ENCODE peak calls at places on chromosomes 4 and X, in ten cellular contexts. O, A, Q, F, U, Y, K, H, S and N are unnamed samples.

GRCh38 chrX:29478336-29479069 is 736.9 kb upstream of the MAGEB2 start:
- DNase-seq in O (no peak), A (no peak), Q (peak), F (peak), U (peak), Y (no peak), K (no peak), H (peak), S (no peak), N (no peak)

GRCh38 chrX:14003028-14003427 is 26.7 kb downstream of the GEMIN8 start:
- DNase-seq in O (no peak), A (no peak), Q (no peak), F (no peak), U (no peak), Y (no peak), K (no peak), H (no peak), S (no peak), N (no peak)

GRCh38 chr4:184251680-184252000 is 34.0 kb upstream of the ENPP6 start:
- DNase-seq in O (no peak), A (no peak), Q (no peak), F (no peak), U (no peak), Y (no peak), K (no peak), H (no peak), S (no peak), N (no peak)

GRCh38 chr4:159787901-159788300 is 685.0 kb downstream of the RAPGEF2 start:
- DNase-seq in O (no peak), A (no peak), Q (peak), F (peak), U (no peak), Y (no peak), K (no peak), H (no peak), S (no peak), N (no peak)

GRCh38 chr4:152936446-152937279 is 540 bp downstream of the FHDC1 start:
- DNase-seq in O (no peak), A (no peak), Q (no peak), F (peak), U (no peak), Y (no peak), K (peak), H (peak), S (no peak), N (peak)

GRCh38 chrX:149286940-149287349 is 218.2 kb downstream of the IDS start:
- DNase-seq in O (no peak), A (no peak), Q (peak), F (peak), U (no peak), Y (no peak), K (peak), H (peak), S (no peak), N (peak)

GRCh38 chrX:71989768-71990167 is 79.1 kb downstream of the NHSL2 start:
- DNase-seq in O (peak), A (peak), Q (peak), F (peak), U (no peak), Y (no peak), K (no peak), H (no peak), S (no peak), N (no peak)

GRCh38 chr4:54781771-54782170 is 124.0 kb downstream of the KIT start:
- DNase-seq in O (no peak), A (peak), Q (peak), F (no peak), U (no peak), Y (no peak), K (peak), H (no peak), S (no peak), N (peak)

GRCh38 chrX:13906103-13906502 is 89.2 kb upstream of the GPM6B start:
- DNase-seq in O (no peak), A (no peak), Q (no peak), F (no peak), U (no peak), Y (no peak), K (no peak), H (no peak), S (no peak), N (no peak)

GRCh38 chr4:158376441-158376840 is 145.2 kb upstream of the RXFP1 start:
- DNase-seq in O (no peak), A (no peak), Q (no peak), F (no peak), U (no peak), Y (no peak), K (no peak), H (no peak), S (no peak), N (no peak)

GRCh38 chr4:88341227-88342192 is 37.1 kb upstream of the HERC6 start:
- DNase-seq in O (peak), A (no peak), Q (peak), F (peak), U (no peak), Y (no peak), K (no peak), H (no peak), S (no peak), N (no peak)

GRCh38 chr4:111400736-111401135 is 744.5 kb upstream of the FAM241A start:
- DNase-seq in O (no peak), A (no peak), Q (peak), F (peak), U (no peak), Y (no peak), K (no peak), H (no peak), S (no peak), N (no peak)

GRCh38 chrX:25007059-25008053 is 8.4 kb downstream of the ARX start:
- DNase-seq in O (no peak), A (no peak), Q (no peak), F (no peak), U (no peak), Y (no peak), K (no peak), H (no peak), S (no peak), N (no peak)

GRCh38 chr4:127782025-127782274 is 172 bp upstream of the HSPA4L start:
- DNase-seq in O (peak), A (peak), Q (peak), F (peak), U (peak), Y (no peak), K (peak), H (peak), S (no peak), N (peak)

GRCh38 chr4:139896242-139896752 is 230.7 kb downstream of the MGST2 start:
- DNase-seq in O (no peak), A (no peak), Q (no peak), F (no peak), U (no peak), Y (no peak), K (no peak), H (no peak), S (no peak), N (no peak)

GRCh38 chr4:186149872-186150271 is 41.5 kb upstream of the CYP4V2 start:
- DNase-seq in O (no peak), A (peak), Q (peak), F (no peak), U (no peak), Y (no peak), K (peak), H (peak), S (no peak), N (no peak)

GRCh38 chrX:2469196-2469685 is 31.5 kb downstream of the DHRSX start:
- DNase-seq in O (no peak), A (no peak), Q (no peak), F (no peak), U (no peak), Y (no peak), K (no peak), H (no peak), S (no peak), N (no peak)

GRCh38 chr4:7904108-7904516 is 35.5 kb downstream of the AFAP1 start:
- DNase-seq in O (no peak), A (no peak), Q (peak), F (no peak), U (no peak), Y (no peak), K (no peak), H (no peak), S (no peak), N (no peak)

GRCh38 chr4:78749258-78749971 is 26.7 kb upstream of the BMP2K start:
- DNase-seq in O (no peak), A (no peak), Q (peak), F (peak), U (no peak), Y (no peak), K (no peak), H (no peak), S (no peak), N (no peak)

GRCh38 chr4:3441501-3442459 is at the start of gene HGFAC:
- DNase-seq in O (no peak), A (no peak), Q (no peak), F (no peak), U (no peak), Y (no peak), K (no peak), H (no peak), S (no peak), N (no peak)

GRCh38 chrX:115650449-115650848 is 89.5 kb downstream of the PLS3 start:
- DNase-seq in O (no peak), A (no peak), Q (peak), F (no peak), U (no peak), Y (no peak), K (no peak), H (no peak), S (no peak), N (no peak)

GRCh38 chr4:85790582-85790981 is 315.6 kb downstream of the ARHGAP24 start:
- DNase-seq in O (no peak), A (no peak), Q (peak), F (no peak), U (no peak), Y (no peak), K (no peak), H (no peak), S (no peak), N (no peak)